ENCODE peak calls at places on chromosomes 6 and 20, in four cellular contexts. One of them, this sample, is unnamed.

GRCh38 chr6:107648983-107649382 is 159.1 kb downstream of the SOBP start:
- DNase-seq in activated CD8-positive, alpha-beta memory T cell treated with anti-CD3 and anti-CD28 coated beads for 1 hour: no peak
- DNase-seq in NB4: no peak
- DNase-seq in nucleus accumbens: no peak
- DNase-seq in this sample: no peak

GRCh38 chr20:53809242-53809641 is 215.6 kb upstream of the ZNF217 start:
- DNase-seq in activated CD8-positive, alpha-beta memory T cell treated with anti-CD3 and anti-CD28 coated beads for 1 hour: no peak
- DNase-seq in nucleus accumbens: no peak
- DNase-seq in NB4: no peak
- DNase-seq in this sample: no peak

GRCh38 chr6:52063584-52064400 is 23.6 kb downstream of the PKHD1 start:
- DNase-seq in nucleus accumbens: no peak
- DNase-seq in NB4: peak
- DNase-seq in activated CD8-positive, alpha-beta memory T cell treated with anti-CD3 and anti-CD28 coated beads for 1 hour: no peak
- DNase-seq in this sample: no peak

GRCh38 chr6:89100114-89100513 is 17.8 kb downstream of the SRSF12 start:
- DNase-seq in NB4: no peak
- DNase-seq in nucleus accumbens: no peak
- DNase-seq in activated CD8-positive, alpha-beta memory T cell treated with anti-CD3 and anti-CD28 coated beads for 1 hour: no peak
- DNase-seq in this sample: no peak

GRCh38 chr20:33180169-33180568 is 12.2 kb downstream of the BPIFA2 start:
- DNase-seq in nucleus accumbens: no peak
- DNase-seq in activated CD8-positive, alpha-beta memory T cell treated with anti-CD3 and anti-CD28 coated beads for 1 hour: no peak
- DNase-seq in NB4: no peak
- DNase-seq in this sample: no peak

GRCh38 chr20:57388953-57389694 is 2.1 kb upstream of the RBM38 start:
- DNase-seq in NB4: peak
- DNase-seq in nucleus accumbens: no peak
- DNase-seq in activated CD8-positive, alpha-beta memory T cell treated with anti-CD3 and anti-CD28 coated beads for 1 hour: no peak
- DNase-seq in this sample: no peak

GRCh38 chr6:150354754-150355571 is 13.8 kb upstream of the IYD start:
- DNase-seq in nucleus accumbens: peak
- DNase-seq in NB4: no peak
- DNase-seq in activated CD8-positive, alpha-beta memory T cell treated with anti-CD3 and anti-CD28 coated beads for 1 hour: no peak
- DNase-seq in this sample: no peak

GRCh38 chr6:364609-365540 is 26.7 kb upstream of the IRF4 start:
- DNase-seq in NB4: no peak
- DNase-seq in activated CD8-positive, alpha-beta memory T cell treated with anti-CD3 and anti-CD28 coated beads for 1 hour: no peak
- DNase-seq in nucleus accumbens: no peak
- DNase-seq in this sample: no peak

GRCh38 chr6:111841822-111842221 is 31.4 kb downstream of the FYN start:
- DNase-seq in activated CD8-positive, alpha-beta memory T cell treated with anti-CD3 and anti-CD28 coated beads for 1 hour: no peak
- DNase-seq in nucleus accumbens: no peak
- DNase-seq in NB4: peak
- DNase-seq in this sample: no peak

GRCh38 chr6:37302086-37302686 is 44.2 kb upstream of the TMEM217 start:
- DNase-seq in activated CD8-positive, alpha-beta memory T cell treated with anti-CD3 and anti-CD28 coated beads for 1 hour: no peak
- DNase-seq in nucleus accumbens: no peak
- DNase-seq in NB4: no peak
- DNase-seq in this sample: no peak

GRCh38 chr6:148745926-148746325 is 904 bp upstream of the UST start:
- DNase-seq in activated CD8-positive, alpha-beta memory T cell treated with anti-CD3 and anti-CD28 coated beads for 1 hour: no peak
- DNase-seq in NB4: no peak
- DNase-seq in nucleus accumbens: no peak
- DNase-seq in this sample: no peak

GRCh38 chr6:2396856-2397640 is 151.6 kb upstream of the GMDS start:
- DNase-seq in nucleus accumbens: no peak
- DNase-seq in NB4: no peak
- DNase-seq in activated CD8-positive, alpha-beta memory T cell treated with anti-CD3 and anti-CD28 coated beads for 1 hour: no peak
- DNase-seq in this sample: no peak

GRCh38 chr20:22861231-22861980 is 173.7 kb upstream of the SSTR4 start:
- DNase-seq in activated CD8-positive, alpha-beta memory T cell treated with anti-CD3 and anti-CD28 coated beads for 1 hour: no peak
- DNase-seq in nucleus accumbens: no peak
- DNase-seq in NB4: no peak
- DNase-seq in this sample: no peak

This sample was measured in cerebellar nuclear complex.